ENCODE peak calls at places on chromosomes 7 and 10, in six cellular contexts. T is esophagus squamous epithelium, S is Peyer's patch, E is suprapubic skin, F is spleen, O is tibial nerve. K is an unnamed sample. For H3K36me3, the result is how much of the 10 kb centered on the place peaks cover.

GRCh38 chr7:37420931-37421330 is 27.7 kb downstream of the ELMO1 start:
- DNase-seq in T (no peak), O (no peak), E (no peak), F (no peak), S (no peak), K (no peak)

GRCh38 chr10:35386594-35387174 is 50.4 kb downstream of the CCNY start:
- DNase-seq in O (no peak), E (no peak), F (no peak), T (no peak), S (no peak), K (no peak)

GRCh38 chr7:43764039-43764789 is 5.7 kb downstream of the BLVRA start:
- DNase-seq in E (no peak), S (no peak), T (no peak), O (peak), F (peak), K (no peak)

GRCh38 chr7:100079024-100079560 is 2.4 kb downstream of the ZNF3 start:
- DNase-seq in O (no peak), F (no peak), S (peak), E (no peak), T (no peak), K (no peak)

GRCh38 chr10:83433705-83434104 is 705.6 kb upstream of the GHITM start:
- DNase-seq in O (no peak), E (no peak), F (no peak), T (no peak), S (no peak), K (no peak)

GRCh38 chr7:120997902-120998301 is 9.4 kb downstream of the CPED1 start:
- DNase-seq in T (no peak), F (no peak), O (no peak), S (no peak), E (no peak), K (no peak)

GRCh38 chr10:47450442-47450841 is 33.5 kb downstream of the ANXA8 start:
- DNase-seq in O (no peak), S (no peak), F (peak), E (peak), T (no peak), K (no peak)

GRCh38 chr10:89438525-89438924 is 24.2 kb downstream of the IFIT5 start:
- DNase-seq in F (no peak), S (no peak), O (no peak), T (no peak), E (no peak), K (no peak)

GRCh38 chr7:19916011-19916410 is 142.6 kb upstream of the TMEM196 start:
- DNase-seq in S (no peak), E (no peak), T (no peak), O (no peak), F (no peak), K (no peak)

GRCh38 chr10:59628456-59628855 is 81.2 kb downstream of the SLC16A9 start:
- DNase-seq in O (no peak), F (no peak), S (no peak), T (no peak), E (no peak), K (no peak)

GRCh38 chr10:100109670-100110069 is 28.0 kb upstream of the CPN1 start:
- DNase-seq in F (no peak), S (no peak), E (no peak), O (no peak), T (no peak), K (no peak)

GRCh38 chr7:21256310-21256877 is 171.5 kb upstream of the SP4 start:
- DNase-seq in T (no peak), F (no peak), E (no peak), S (no peak), O (no peak), K (no peak)

GRCh38 chr7:38681882-38682281 is 50.7 kb upstream of the AMPH start:
- DNase-seq in F (no peak), T (no peak), S (no peak), E (no peak), O (no peak), K (no peak)

GRCh38 chr10:101356132-101356531 is 2.2 kb downstream of the BTRC start:
- DNase-seq in S (no peak), E (no peak), T (no peak), F (no peak), O (no peak), K (no peak)

GRCh38 chr10:26318672-26319071 is 102.1 kb downstream of the GAD2 start:
- DNase-seq in F (no peak), O (no peak), S (no peak), T (no peak), E (no peak), K (no peak)

GRCh38 chr7:130356121-130356759 is 11.6 kb downstream of the CPA5 start:
- DNase-seq in O (no peak), T (no peak), F (no peak), S (no peak), E (peak), K (peak)

GRCh38 chr10:102604379-102604960 is 39.8 kb upstream of the TRIM8 start:
- DNase-seq in F (no peak), O (no peak), T (no peak), S (no peak), E (no peak), K (no peak)

GRCh38 chr7:82229164-82229563 is 214.4 kb downstream of the CACNA2D1 start:
- DNase-seq in T (no peak), S (no peak), F (no peak), E (no peak), O (no peak), K (no peak)

GRCh38 chr7:6443372-6443941 is 4.3 kb downstream of the DAGLB start:
- DNase-seq in S (no peak), F (no peak), E (no peak), T (no peak), O (no peak), K (no peak)

GRCh38 chr10:72764151-72764550 is 72.2 kb downstream of the MCU start:
- DNase-seq in T (no peak), F (no peak), S (no peak), O (no peak), E (no peak), K (no peak)

GRCh38 chr10:44008270-44008916 is 359.7 kb upstream of the ZNF32 start:
- DNase-seq in T (no peak), S (no peak), F (no peak), O (no peak), E (no peak), K (no peak)

GRCh38 chr7:94907420-94908203 is at the start of gene PPP1R9A:
- DNase-seq in S (peak), O (no peak), F (peak), T (no peak), E (no peak), K (no peak)

GRCh38 chr10:97140284-97140846 is 45.4 kb downstream of the SLIT1 start:
- DNase-seq in S (no peak), O (no peak), T (no peak), E (no peak), F (peak), K (no peak)

GRCh38 chr7:75712517-75713361 is 26.0 kb downstream of the HIP1 start:
- DNase-seq in O (no peak), S (no peak), E (no peak), F (peak), T (no peak), K (no peak)

GRCh38 chr10:48667960-48668541 is 16.6 kb upstream of the WDFY4 start:
- DNase-seq in E (no peak), F (peak), O (no peak), S (no peak), T (no peak), K (no peak)

GRCh38 chr10:79399242-79399831 is 46.1 kb downstream of the ZCCHC24 start:
- DNase-seq in O (peak), E (peak), F (peak), T (no peak), S (peak), K (peak)

GRCh38 chr7:106285801-106286492 is 1.2 kb upstream of the NAMPT start:
- DNase-seq in F (no peak), T (no peak), E (no peak), O (no peak), S (no peak), K (no peak)

GRCh38 chr10:43863859-43864591 is 215.3 kb upstream of the ZNF32 start:
- DNase-seq in E (no peak), F (no peak), T (no peak), O (no peak), S (peak), K (peak)

GRCh38 chr10:110841767-110842267 is 29.9 kb upstream of the PDCD4 start:
- DNase-seq in S (no peak), E (no peak), F (no peak), T (no peak), O (no peak), K (no peak)

DNA sequence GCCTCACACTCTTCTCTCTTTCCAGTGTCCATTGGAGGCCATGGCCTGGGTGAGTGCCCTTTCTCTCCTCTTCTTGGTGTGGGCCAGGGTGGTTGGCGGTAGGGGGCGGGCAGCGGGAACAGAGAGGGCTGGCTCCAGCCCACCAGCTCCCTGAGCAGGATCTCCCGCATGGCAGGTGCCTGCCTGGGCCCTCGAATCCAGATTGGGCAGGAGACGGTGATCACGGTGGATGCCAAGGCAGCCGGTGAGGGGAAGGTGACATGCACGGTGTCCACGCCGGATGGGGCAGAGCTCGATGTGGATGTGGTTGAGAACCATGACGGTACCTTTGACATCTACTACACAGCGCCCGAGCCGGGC is 13.5 kb upstream of the ATP6V1F start:
- DNase-seq in T (no peak), S (no peak), O (no peak), E (no peak), F (no peak), K (no peak)
- H3K36me3 ChIP-seq in T (half or more), S (under half), O (under half), E (under half), F (under half), K (half or more)

GRCh38 chr10:69123306-69123746 is 652 bp upstream of the VPS26A start:
- DNase-seq in E (no peak), S (no peak), O (no peak), F (no peak), T (no peak), K (no peak)
- TF ChIP-seq CTCF in E (no peak), S (no peak), O (no peak), F (no peak), T (no peak), K (no peak)

GRCh38 chr10:6114758-6115410 is 26.1 kb downstream of the RBM17 start:
- DNase-seq in F (no peak), E (no peak), S (no peak), O (peak), T (no peak), K (no peak)
- H3K36me3 ChIP-seq in F (half or more), E (half or more), S (under half), O (under half), T (half or more), K (half or more)

DNA sequence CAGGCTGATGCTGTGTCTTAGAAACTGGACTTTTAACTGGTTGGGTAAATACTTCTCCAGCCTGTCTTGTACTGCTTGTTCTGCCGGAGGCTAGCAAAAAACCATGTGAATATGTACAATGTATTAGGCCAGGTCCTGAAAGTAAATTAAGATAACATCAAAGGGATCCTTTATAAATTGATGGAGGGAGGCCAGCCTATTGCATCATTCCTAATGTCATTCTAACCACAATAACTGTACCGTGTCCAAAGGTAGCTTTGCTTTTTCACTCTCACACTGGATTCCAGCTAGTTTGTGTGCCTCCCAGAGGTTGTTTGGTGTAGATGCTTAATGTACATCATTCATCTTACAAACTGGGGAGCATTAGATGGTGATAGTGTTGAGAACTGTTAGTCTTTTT is 91.2 kb upstream of the SEM1 start:
- DNase-seq in F (no peak), T (no peak), E (no peak), O (no peak), S (no peak), K (no peak)
- TF ChIP-seq CTCF in F (no peak), T (peak), E (no peak), O (no peak), S (no peak), K (no peak)

GRCh38 chr7:2952316-2952715 is 91.4 kb downstream of the CARD11 start:
- DNase-seq in F (no peak), O (no peak), T (no peak), S (no peak), E (no peak), K (no peak)
- H3K36me3 ChIP-seq in F (under half), O (under half), T (under half), S (under half), E (under half), K (under half)

GRCh38 chr10:81450651-81451050 is 424.3 kb upstream of the NRG3 start:
- DNase-seq in O (no peak), F (no peak), S (no peak), E (no peak), T (no peak), K (no peak)
- TF ChIP-seq CTCF in O (no peak), F (no peak), S (no peak), E (no peak), T (no peak), K (no peak)

GRCh38 chr7:73463966-73464365 is 30.4 kb downstream of the FZD9 start:
- DNase-seq in F (no peak), O (no peak), E (no peak), S (no peak), T (no peak), K (no peak)
- H3K36me3 ChIP-seq in F (half or more), O (under half), E (half or more), S (under half), T (half or more), K (half or more)

K was measured in ascending aorta.